ENCODE peak calls at places on chromosomes 3 and 15, in six cellular contexts. O, F, B, M, J and X are unnamed samples.

GRCh38 chr3:143895805-143896204 is 47.5 kb upstream of the SLC9A9 start:
- DNase-seq in F (no peak), J (no peak), M (no peak), O (no peak), B (no peak), X (no peak)

GRCh38 chr3:149128856-149129255 is 582 bp upstream of the HPS3 start:
- DNase-seq in M (no peak), B (no peak), O (no peak), J (no peak), F (no peak), X (no peak)

GRCh38 chr3:150168694-150169093 is 198.0 kb upstream of the PFN2 start:
- DNase-seq in M (no peak), B (no peak), F (peak), O (no peak), J (no peak), X (no peak)

GRCh38 chr3:137075020-137075419 is 117.2 kb downstream of the IL20RB start:
- DNase-seq in F (no peak), J (no peak), O (no peak), M (no peak), B (no peak), X (no peak)

GRCh38 chr3:18393906-18394305 is 31.2 kb downstream of the SATB1 start:
- DNase-seq in F (no peak), O (no peak), J (no peak), M (no peak), B (no peak), X (no peak)

GRCh38 chr3:158050461-158050860 is 55.8 kb downstream of the SHOX2 start:
- DNase-seq in B (no peak), J (no peak), O (no peak), M (no peak), F (no peak), X (no peak)

GRCh38 chr3:106755336-106755735 is 621.9 kb upstream of the CCDC54 start:
- DNase-seq in F (no peak), O (no peak), M (no peak), B (no peak), J (no peak), X (no peak)

GRCh38 chr15:31272558-31273257 is 53.9 kb upstream of the KLF13 start:
- DNase-seq in M (peak), J (peak), B (no peak), O (no peak), F (peak), X (no peak)

GRCh38 chr15:27768731-27769510 is 330.2 kb downstream of the OCA2 start:
- DNase-seq in M (no peak), B (no peak), O (no peak), J (no peak), F (no peak), X (no peak)

GRCh38 chr15:62254137-62254934 is 89.3 kb upstream of the C2CD4B start:
- DNase-seq in J (peak), B (no peak), M (peak), O (peak), F (peak), X (peak)

GRCh38 chr3:107142786-107143185 is 234.5 kb upstream of the CCDC54 start:
- DNase-seq in B (no peak), F (no peak), M (no peak), J (no peak), O (peak), X (peak)

GRCh38 chr3:98812851-98813374 is 49.8 kb downstream of the ST3GAL6 start:
- DNase-seq in B (no peak), M (peak), F (no peak), J (no peak), O (peak), X (no peak)

GRCh38 chr15:51251591-51251990 is 86.8 kb downstream of the CYP19A1 start:
- DNase-seq in F (no peak), B (no peak), O (no peak), J (no peak), M (no peak), X (no peak)

GRCh38 chr3:140509534-140509933 is 168.3 kb upstream of the TRIM42 start:
- DNase-seq in M (no peak), O (peak), F (no peak), J (no peak), B (no peak), X (no peak)

GRCh38 chr3:108564564-108564963 is 24.7 kb downstream of the CIP2A start:
- DNase-seq in F (no peak), O (no peak), M (no peak), B (no peak), J (no peak), X (no peak)

GRCh38 chr15:31554261-31554660 is 227.6 kb downstream of the KLF13 start:
- DNase-seq in O (no peak), M (no peak), J (no peak), B (peak), F (peak), X (no peak)

GRCh38 chr3:70703305-70704102 is 391.1 kb upstream of the MDFIC2 start:
- DNase-seq in B (no peak), M (no peak), F (no peak), O (no peak), J (no peak), X (no peak)

GRCh38 chr15:42845581-42845980 is 75.0 kb downstream of the TTBK2 start:
- DNase-seq in M (no peak), O (no peak), F (no peak), B (no peak), J (no peak), X (no peak)

GRCh38 chr3:13475871-13476590 is 4.1 kb upstream of the HDAC11 start:
- DNase-seq in F (no peak), B (no peak), O (no peak), J (no peak), M (no peak), X (no peak)

GRCh38 chr3:194205675-194206133 is 69.8 kb downstream of the HES1 start:
- DNase-seq in B (no peak), M (no peak), J (no peak), F (no peak), O (no peak), X (no peak)

GRCh38 chr3:35739964-35740527 is 100.7 kb downstream of the ARPP21 start:
- DNase-seq in B (no peak), J (no peak), F (no peak), O (no peak), M (no peak), X (no peak)

GRCh38 chr3:183100376-183100775 is 1.1 kb upstream of the MCCC1 start:
- DNase-seq in O (no peak), B (no peak), J (no peak), M (no peak), F (no peak), X (no peak)

GRCh38 chr15:82808634-82809041 is 790 bp upstream of the WHAMM start:
- DNase-seq in M (no peak), J (no peak), B (no peak), O (no peak), F (no peak), X (no peak)

GRCh38 chr3:97872209-97873042 is 50.6 kb downstream of the CRYBG3 start:
- DNase-seq in J (no peak), B (peak), O (no peak), F (no peak), M (no peak), X (peak)

GRCh38 chr3:115401298-115401697 is 222.0 kb upstream of the GAP43 start:
- DNase-seq in M (no peak), J (no peak), O (no peak), F (no peak), B (peak), X (peak)

GRCh38 chr3:44476181-44476599 is 1.3 kb downstream of the ZNF445 start:
- DNase-seq in M (no peak), J (no peak), F (no peak), B (no peak), O (no peak), X (no peak)

GRCh38 chr15:68711406-68711805 is 109.3 kb downstream of the ANP32A start:
- DNase-seq in F (no peak), M (no peak), J (no peak), O (no peak), B (no peak), X (no peak)

GRCh38 chr15:91302588-91303439 is 202.8 kb downstream of the SV2B start:
- DNase-seq in O (peak), J (no peak), B (peak), F (no peak), M (no peak), X (peak)

GRCh38 chr3:147409143-147410121 is at the start of gene ZIC1:
- DNase-seq in O (peak), F (peak), B (no peak), M (no peak), J (no peak), X (no peak)

GRCh38 chr15:40543082-40543481 is 21.8 kb downstream of the CCDC32 start:
- DNase-seq in F (no peak), M (no peak), O (no peak), B (no peak), J (no peak), X (no peak)

GRCh38 chr15:40550381-40551037 is 14.3 kb downstream of the CCDC32 start:
- DNase-seq in M (no peak), B (no peak), J (no peak), O (no peak), F (no peak), X (no peak)

GRCh38 chr15:40549894-40550293 is 14.9 kb downstream of the CCDC32 start:
- DNase-seq in O (no peak), M (peak), B (no peak), J (no peak), F (peak), X (no peak)

GRCh38 chr15:40543631-40544294 is 21.1 kb downstream of the CCDC32 start:
- DNase-seq in F (no peak), B (no peak), M (no peak), J (no peak), O (no peak), X (no peak)

GRCh38 chr15:40545457-40545856 is 19.4 kb downstream of the CCDC32 start:
- DNase-seq in J (no peak), F (no peak), O (no peak), M (no peak), B (no peak), X (no peak)
- TF ChIP-seq CTCF in J (no peak), F (no peak), O (no peak), M (no peak), B (no peak), X (no peak)

DNA sequence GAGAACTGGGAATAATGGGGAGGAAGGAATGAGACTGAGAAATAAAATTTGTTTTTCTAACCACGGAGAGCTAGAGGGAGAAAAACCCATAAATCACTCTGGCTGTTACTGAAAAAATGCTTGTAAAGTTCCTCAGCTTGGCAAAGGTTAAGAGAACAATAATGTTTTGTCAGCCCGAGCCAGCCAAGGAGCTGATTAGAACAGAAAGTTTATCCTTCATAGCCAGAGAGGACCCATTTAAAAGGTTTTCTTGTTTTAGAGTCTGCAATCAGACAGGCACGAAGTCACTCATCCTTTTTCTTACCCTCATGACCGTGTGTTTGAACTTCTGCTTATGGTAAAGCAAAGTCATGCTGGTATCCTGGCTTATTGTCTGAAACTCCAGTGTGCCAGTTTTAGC is 13.7 kb upstream of the STXBP5L start:
- DNase-seq in F (no peak), M (no peak), O (peak), J (no peak), B (peak), X (no peak)
- H3K4me3 ChIP-seq in F (no peak), M (no peak), O (no peak), J (no peak), B (no peak), X (no peak)

GRCh38 chr3:46460051-46460450 is 4.7 kb downstream of the LTF start:
- DNase-seq in F (no peak), O (no peak), B (no peak), J (no peak), M (no peak), X (no peak)

GRCh38 chr3:46463120-46463867 is 1.4 kb downstream of the LTF start:
- DNase-seq in M (no peak), J (no peak), B (no peak), F (no peak), O (no peak), X (no peak)

GRCh38 chr3:46463868-46464241 is 850 bp downstream of the LTF start:
- DNase-seq in F (no peak), B (no peak), O (no peak), M (no peak), J (no peak), X (no peak)

GRCh38 chr3:46464326-46465195 is at the start of gene LTF:
- DNase-seq in O (no peak), B (no peak), F (no peak), J (no peak), M (no peak), X (no peak)

GRCh38 chr3:46461971-46462910 is 2.5 kb downstream of the LTF start:
- DNase-seq in O (no peak), B (no peak), J (no peak), F (no peak), M (no peak), X (no peak)
- TF ChIP-seq CTCF in O (no peak), B (peak), J (no peak), F (no peak), M (no peak), X (peak)

GRCh38 chr3:30723211-30723610 is 116.8 kb downstream of the TGFBR2 start:
- DNase-seq in B (no peak), F (no peak), M (no peak), O (no peak), J (no peak), X (no peak)

GRCh38 chr3:30719536-30719935 is 113.1 kb downstream of the TGFBR2 start:
- DNase-seq in O (no peak), F (no peak), B (no peak), J (no peak), M (no peak), X (no peak)

GRCh38 chr3:30721314-30721634 is 114.9 kb downstream of the TGFBR2 start:
- DNase-seq in F (no peak), B (no peak), M (no peak), J (no peak), O (no peak), X (no peak)

GRCh38 chr3:30724863-30725262 is 118.5 kb downstream of the TGFBR2 start:
- DNase-seq in F (no peak), B (no peak), J (no peak), O (no peak), M (no peak), X (no peak)

GRCh38 chr3:30720586-30721313 is 114.3 kb downstream of the TGFBR2 start:
- DNase-seq in B (no peak), J (no peak), O (no peak), F (no peak), M (no peak), X (no peak)
- H3K4me3 ChIP-seq in B (no peak), J (no peak), O (no peak), F (no peak), M (no peak), X (no peak)

DNA sequence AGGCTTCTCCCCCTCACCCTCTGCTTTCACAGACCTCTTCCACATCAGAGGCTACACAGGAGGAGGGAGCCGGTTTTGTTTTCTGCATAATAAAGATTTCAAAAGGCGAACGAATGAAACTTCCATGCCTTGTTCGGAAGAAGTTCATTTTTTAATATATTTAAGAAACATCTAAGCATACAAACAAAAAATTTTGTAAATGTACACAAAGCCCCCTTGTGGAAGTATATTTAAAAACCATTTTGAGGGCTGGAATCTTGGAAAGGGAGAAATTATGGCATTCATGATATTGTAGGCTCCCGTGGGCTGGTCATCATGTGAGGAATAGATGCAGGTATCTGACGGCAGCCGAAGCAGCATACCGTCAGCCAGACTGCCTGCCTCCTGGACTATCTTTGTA is 90.4 kb downstream of the MECOM start:
- DNase-seq in M (no peak), B (no peak), O (no peak), F (no peak), J (no peak), X (no peak)
- TF ChIP-seq CTCF in M (no peak), B (no peak), O (peak), F (no peak), J (no peak), X (no peak)

DNA sequence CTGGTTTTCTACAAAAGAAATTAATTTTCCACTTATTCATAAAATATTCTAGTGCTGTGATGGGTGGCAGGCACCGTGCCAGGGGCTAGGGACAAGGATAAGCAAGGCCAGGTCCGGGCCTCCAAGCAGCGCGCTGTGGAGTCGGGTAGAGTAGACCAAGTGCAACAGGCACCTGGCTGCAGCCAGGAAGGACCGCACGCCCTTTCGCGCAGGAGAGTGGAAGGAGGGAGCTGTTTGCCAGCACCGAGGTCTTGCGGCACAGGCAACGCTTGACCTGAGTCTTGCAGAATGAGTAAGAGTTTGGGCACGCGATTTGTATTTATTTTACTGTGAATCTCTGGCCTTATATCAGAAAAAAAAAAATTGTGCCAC is at the start of gene CASR:
- DNase-seq in O (peak), J (peak), B (no peak), F (no peak), M (no peak), X (no peak)
- H3K4me3 ChIP-seq in O (peak), J (no peak), B (no peak), F (peak), M (peak), X (no peak)

GRCh38 chr3:169137076-169137475 is 526.4 kb downstream of the MECOM start:
- DNase-seq in B (no peak), J (no peak), O (no peak), M (no peak), F (no peak), X (no peak)

GRCh38 chr3:169134194-169134593 is 529.3 kb downstream of the MECOM start:
- DNase-seq in J (no peak), O (no peak), F (no peak), M (no peak), B (no peak), X (no peak)

GRCh38 chr3:169131695-169132464 is 531.6 kb downstream of the MECOM start:
- DNase-seq in B (no peak), F (no peak), M (no peak), O (no peak), J (no peak), X (no peak)

GRCh38 chr3:169137943-169138342 is 525.6 kb downstream of the MECOM start:
- DNase-seq in J (no peak), B (no peak), O (no peak), F (no peak), M (no peak), X (no peak)

GRCh38 chr3:169133178-169134161 is 530.0 kb downstream of the MECOM start:
- DNase-seq in F (no peak), M (no peak), B (no peak), J (no peak), O (no peak), X (no peak)
- TF ChIP-seq CTCF in F (peak), M (no peak), B (peak), J (peak), O (peak), X (peak)